ENCODE peak calls at places on chromosome 9, in six cellular contexts. T is CD4-positive, alpha-beta memory T cell; P is IMR-90; A is heart right ventricle; M is suprapubic skin; B is right atrium auricular region. X is an unnamed sample. For H3K4me1, the result is how much of the 10 kb centered on the place peaks cover.

GRCh38 chr9:99181621-99182020 is 40.1 kb downstream of the ALG2 start:
- DNase-seq in T (peak), P (peak), A (no peak), M (no peak), B (no peak), X (no peak)

GRCh38 chr9:27785714-27786100 is 212.4 kb upstream of the C9orf72 start:
- DNase-seq in T (no peak), P (no peak), A (no peak), M (no peak), B (no peak), X (no peak)

GRCh38 chr9:115034801-115035200 is 83.2 kb downstream of the TNC start:
- DNase-seq in T (no peak), P (peak), A (no peak), M (no peak), B (no peak), X (no peak)

GRCh38 chr9:69975681-69976080 is 68.0 kb upstream of the MAMDC2 start:
- DNase-seq in T (no peak), P (peak), A (no peak), M (no peak), B (no peak), X (no peak)

GRCh38 chr9:97406620-97407177 is 5.2 kb upstream of the TDRD7 start:
- DNase-seq in T (no peak), P (no peak), A (no peak), M (no peak), B (no peak), X (no peak)

GRCh38 chr9:12774861-12775367 is at the start of gene LURAP1L:
- DNase-seq in T (no peak), P (peak), A (no peak), M (no peak), B (peak), X (no peak)

GRCh38 chr9:36802171-36802920 is 229.7 kb downstream of the MELK start:
- DNase-seq in T (no peak), P (peak), A (no peak), M (no peak), B (no peak), X (no peak)

GRCh38 chr9:2663886-2664674 is 42.5 kb downstream of the VLDLR start:
- DNase-seq in T (no peak), P (no peak), A (no peak), M (no peak), B (no peak), X (no peak)

GRCh38 chr9:124286292-124286931 is 28.7 kb downstream of the NEK6 start:
- DNase-seq in T (no peak), P (peak), A (no peak), M (no peak), B (no peak), X (no peak)

GRCh38 chr9:31100311-31100710 is 1284.1 kb upstream of the ACO1 start:
- DNase-seq in T (no peak), P (no peak), A (no peak), M (no peak), B (no peak), X (no peak)

GRCh38 chr9:124760719-124761118 is 10.4 kb downstream of the NR6A1 start:
- DNase-seq in T (no peak), P (no peak), A (no peak), M (no peak), B (no peak), X (no peak)

GRCh38 chr9:95483431-95483830 is 33.3 kb downstream of the PTCH1 start:
- DNase-seq in T (no peak), P (no peak), A (no peak), M (no peak), B (no peak), X (no peak)

GRCh38 chr9:129834489-129835127 is 467 bp downstream of the C9orf78 start:
- DNase-seq in T (peak), P (no peak), A (no peak), M (no peak), B (no peak), X (no peak)

GRCh38 chr9:37412431-37413151 is 9.9 kb upstream of the GRHPR start:
- DNase-seq in T (no peak), P (peak), A (no peak), M (no peak), B (no peak), X (peak)

GRCh38 chr9:77218612-77219011 is 41.3 kb downstream of the VPS13A start:
- DNase-seq in T (no peak), P (peak), A (no peak), M (no peak), B (no peak), X (no peak)

GRCh38 chr9:84338792-84339191 is 1.8 kb downstream of the SLC28A3 start:
- DNase-seq in T (no peak), P (no peak), A (no peak), M (no peak), B (no peak), X (no peak)

GRCh38 chr9:131995382-131995781 is 84.3 kb downstream of the MED27 start:
- DNase-seq in T (no peak), P (peak), A (no peak), M (no peak), B (no peak), X (no peak)

GRCh38 chr9:129885018-129885669 is 49.9 kb downstream of the USP20 start:
- DNase-seq in T (no peak), P (no peak), A (peak), M (peak), B (no peak), X (no peak)

GRCh38 chr9:130662099-130662926 is 2.1 kb upstream of the PRDM12 start:
- DNase-seq in T (no peak), P (no peak), A (no peak), M (no peak), B (no peak), X (no peak)

GRCh38 chr9:132141364-132141947 is 20.4 kb upstream of the NTNG2 start:
- DNase-seq in T (no peak), P (no peak), A (no peak), M (no peak), B (no peak), X (no peak)

GRCh38 chr9:75997196-75997595 is 106.7 kb downstream of the PCSK5 start:
- DNase-seq in T (no peak), P (no peak), A (no peak), M (no peak), B (no peak), X (no peak)

GRCh38 chr9:96782241-96782640 is 4.4 kb upstream of the ZNF510 start:
- DNase-seq in T (no peak), P (no peak), A (no peak), M (no peak), B (no peak), X (no peak)

GRCh38 chr9:91991621-91992435 is 41.8 kb upstream of the ROR2 start:
- DNase-seq in T (no peak), P (no peak), A (no peak), M (no peak), B (peak), X (no peak)

DNA sequence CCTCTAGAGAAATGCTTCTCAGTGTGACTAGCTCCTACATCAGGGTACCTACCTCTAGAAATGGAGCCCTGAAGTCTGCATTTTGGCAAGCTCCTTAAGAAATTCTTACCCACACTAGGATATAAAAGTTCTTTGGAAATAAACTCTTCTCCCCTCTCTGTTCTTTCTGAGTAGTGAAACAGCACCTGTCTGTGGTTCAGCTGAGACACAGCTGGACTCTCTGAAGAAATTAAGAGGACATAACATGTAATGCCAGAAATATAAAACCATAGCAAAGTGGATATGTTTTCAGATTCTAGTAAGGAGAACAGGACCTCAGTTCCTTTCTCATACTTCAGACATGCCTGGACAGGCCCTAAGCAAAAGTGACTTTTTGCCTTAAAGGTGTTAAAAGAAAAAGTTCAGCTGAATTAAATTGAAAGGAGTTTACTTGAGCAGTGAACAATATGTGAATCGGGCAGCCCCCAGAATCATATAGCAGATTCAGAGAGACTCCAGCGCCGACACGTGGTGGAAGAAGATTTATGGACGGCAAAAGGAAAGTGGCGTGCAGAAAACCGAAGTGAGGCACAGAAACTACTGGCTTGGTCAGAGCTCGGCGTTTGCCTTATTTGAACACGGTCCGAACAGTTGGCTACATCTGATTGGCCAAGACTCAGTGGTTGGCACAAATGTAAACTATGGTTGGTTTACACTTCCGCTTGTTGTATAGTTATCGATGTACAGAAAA is 64.5 kb downstream of the PRKACG start:
- DNase-seq in T (no peak), P (no peak), A (no peak), M (no peak), B (no peak), X (peak)
- H3K4me1 ChIP-seq in T (under half), P (under half), A (under half), M (under half), B (under half), X (under half)

GRCh38 chr9:134707031-134707680 is 65.6 kb downstream of the COL5A1 start:
- DNase-seq in T (no peak), P (peak), A (peak), M (no peak), B (peak), X (peak)

GRCh38 chr9:134709512-134710270 is 68.1 kb downstream of the COL5A1 start:
- DNase-seq in T (no peak), P (peak), A (peak), M (no peak), B (peak), X (peak)

GRCh38 chr9:134706522-134706921 is 64.9 kb downstream of the COL5A1 start:
- DNase-seq in T (no peak), P (peak), A (no peak), M (no peak), B (no peak), X (peak)

GRCh38 chr9:134708672-134709038 is 67.1 kb downstream of the COL5A1 start:
- DNase-seq in T (no peak), P (no peak), A (peak), M (no peak), B (no peak), X (peak)

DNA sequence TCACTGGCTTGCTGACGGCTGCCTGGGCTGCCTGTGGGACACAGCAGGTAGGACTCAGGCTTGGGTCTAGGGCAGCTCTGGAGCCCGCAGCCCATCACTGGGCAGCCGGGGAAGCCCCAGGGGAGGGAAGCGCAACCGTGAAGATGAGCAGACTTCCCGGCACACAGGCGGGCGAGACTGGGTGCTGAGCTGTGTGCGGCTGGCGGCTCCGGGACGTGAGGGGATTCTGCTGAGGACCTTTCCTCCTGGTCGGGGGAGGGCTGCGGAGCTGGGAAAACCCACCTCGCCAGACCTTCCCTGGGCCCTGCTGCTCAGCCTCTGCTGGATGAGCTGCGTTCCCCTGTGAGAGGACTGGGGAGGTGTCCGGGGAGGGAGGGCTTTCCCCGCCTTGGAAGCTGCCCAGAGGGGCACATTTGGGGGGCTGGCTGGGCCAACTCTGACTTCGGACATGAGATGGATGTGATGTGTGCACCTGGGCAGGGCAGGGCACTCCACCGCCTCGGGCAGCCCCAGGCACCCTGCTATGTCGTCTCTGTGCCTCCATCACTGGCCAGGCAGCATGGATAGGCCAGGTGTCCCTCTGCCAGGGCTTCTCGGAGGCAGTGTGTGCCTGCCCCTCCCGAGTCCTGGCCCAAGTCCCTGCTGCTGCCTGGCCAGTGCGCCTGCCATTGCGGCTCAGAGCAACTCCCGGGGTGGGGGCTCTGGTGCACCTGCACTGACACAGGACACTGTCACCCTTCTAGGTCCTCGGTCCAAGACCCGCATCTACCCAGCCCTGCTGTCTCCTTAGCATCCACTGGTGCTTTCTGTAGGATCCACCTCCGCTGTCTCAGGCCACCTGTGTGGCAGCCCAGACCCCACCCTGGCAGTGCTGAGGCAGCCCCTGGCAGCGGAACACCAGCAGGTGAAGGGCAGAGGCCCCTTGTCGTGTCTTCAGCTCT is 66.4 kb downstream of the COL5A1 start:
- DNase-seq in T (no peak), P (no peak), A (peak), M (no peak), B (no peak), X (no peak)
- H3K4me3 ChIP-seq in T (no peak), P (no peak), A (no peak), M (no peak), B (no peak), X (no peak)

GRCh38 chr9:136099547-136099946 is 4.5 kb upstream of the NACC2 start:
- DNase-seq in T (no peak), P (no peak), A (no peak), M (no peak), B (no peak), X (no peak)
- H3K4me1 ChIP-seq in T (under half), P (under half), A (under half), M (under half), B (under half), X (under half)

GRCh38 chr9:122132539-122132938 is 27.0 kb downstream of the NDUFA8 start:
- DNase-seq in T (no peak), P (no peak), A (no peak), M (no peak), B (no peak), X (no peak)

GRCh38 chr9:122135529-122135859 is 24.1 kb downstream of the NDUFA8 start:
- DNase-seq in T (no peak), P (no peak), A (no peak), M (no peak), B (no peak), X (no peak)

GRCh38 chr9:122133263-122133983 is 26.2 kb downstream of the NDUFA8 start:
- DNase-seq in T (no peak), P (no peak), A (peak), M (no peak), B (no peak), X (peak)

GRCh38 chr9:122133984-122134535 is 25.5 kb downstream of the NDUFA8 start:
- DNase-seq in T (no peak), P (no peak), A (no peak), M (no peak), B (no peak), X (no peak)

GRCh38 chr9:122134822-122135528 is 24.6 kb downstream of the NDUFA8 start:
- DNase-seq in T (no peak), P (peak), A (no peak), M (no peak), B (no peak), X (no peak)
- H3K4me3 ChIP-seq in T (no peak), P (no peak), A (no peak), M (no peak), B (no peak), X (no peak)

GRCh38 chr9:93193373-93193725 is 9.4 kb downstream of the WNK2 start:
- DNase-seq in T (no peak), P (no peak), A (no peak), M (no peak), B (no peak), X (peak)
- H3K4me1 ChIP-seq in T (under half), P (under half), A (under half), M (under half), B (half or more), X (under half)

GRCh38 chr9:122219856-122220672 is 8.7 kb downstream of the LHX6 start:
- DNase-seq in T (no peak), P (no peak), A (no peak), M (no peak), B (no peak), X (no peak)
- H3K4me3 ChIP-seq in T (no peak), P (no peak), A (peak), M (peak), B (no peak), X (peak)

GRCh38 chr9:136900556-136900955 is 14.2 kb downstream of the TRAF2 start:
- DNase-seq in T (no peak), P (no peak), A (no peak), M (no peak), B (no peak), X (no peak)

GRCh38 chr9:136900988-136901515 is 14.7 kb downstream of the TRAF2 start:
- DNase-seq in T (no peak), P (no peak), A (no peak), M (no peak), B (no peak), X (no peak)

GRCh38 chr9:136901516-136902258 is 15.4 kb downstream of the TRAF2 start:
- DNase-seq in T (peak), P (peak), A (no peak), M (no peak), B (no peak), X (no peak)

GRCh38 chr9:136902259-136902821 is 16.0 kb downstream of the TRAF2 start:
- DNase-seq in T (peak), P (peak), A (peak), M (peak), B (peak), X (peak)

GRCh38 chr9:136903041-136903554 is 16.8 kb downstream of the TRAF2 start:
- DNase-seq in T (peak), P (no peak), A (peak), M (no peak), B (no peak), X (no peak)
- H3K4me1 ChIP-seq in T (under half), P (under half), A (under half), M (under half), B (under half), X (under half)